ENCODE peak calls at places on chromosomes 2 and 18, in seven cellular contexts. One of them, this sample, is unnamed.

GRCh38 chr2:40466332-40466731 is 14.4 kb upstream of the SLC8A1 start:
- DNase-seq in HCT116: no peak
- DNase-seq in lower leg skin: no peak
- DNase-seq in GM12891: no peak
- DNase-seq in breast epithelium: no peak
- DNase-seq in gastrocnemius medialis: no peak
- DNase-seq in heart left ventricle: no peak
- DNase-seq in this sample: no peak

GRCh38 chr2:127993659-127994058 is 34.2 kb downstream of the SAP130 start:
- DNase-seq in HCT116: no peak
- DNase-seq in lower leg skin: no peak
- DNase-seq in GM12891: no peak
- DNase-seq in breast epithelium: no peak
- DNase-seq in gastrocnemius medialis: no peak
- DNase-seq in heart left ventricle: no peak
- DNase-seq in this sample: no peak

GRCh38 chr2:27832396-27832795 is 57.8 kb downstream of the RBKS start:
- DNase-seq in HCT116: no peak
- DNase-seq in lower leg skin: no peak
- DNase-seq in GM12891: no peak
- DNase-seq in breast epithelium: no peak
- DNase-seq in gastrocnemius medialis: no peak
- DNase-seq in heart left ventricle: no peak
- DNase-seq in this sample: no peak

GRCh38 chr2:233473386-233473791 is 93.2 kb downstream of the USP40 start:
- DNase-seq in HCT116: no peak
- DNase-seq in lower leg skin: no peak
- DNase-seq in GM12891: no peak
- DNase-seq in breast epithelium: no peak
- DNase-seq in gastrocnemius medialis: no peak
- DNase-seq in heart left ventricle: no peak
- DNase-seq in this sample: no peak

GRCh38 chr2:192043216-192043870 is 151.4 kb downstream of the TMEFF2 start:
- DNase-seq in HCT116: no peak
- DNase-seq in lower leg skin: no peak
- DNase-seq in GM12891: no peak
- DNase-seq in breast epithelium: no peak
- DNase-seq in gastrocnemius medialis: no peak
- DNase-seq in heart left ventricle: no peak
- DNase-seq in this sample: no peak

GRCh38 chr2:3523551-3524041 is 4.3 kb upstream of the ADI1 start:
- DNase-seq in HCT116: no peak
- DNase-seq in lower leg skin: no peak
- DNase-seq in GM12891: no peak
- DNase-seq in breast epithelium: no peak
- DNase-seq in gastrocnemius medialis: no peak
- DNase-seq in heart left ventricle: no peak
- DNase-seq in this sample: no peak

GRCh38 chr18:69840445-69840844 is 107.2 kb downstream of the CD226 start:
- DNase-seq in HCT116: no peak
- DNase-seq in lower leg skin: no peak
- DNase-seq in GM12891: no peak
- DNase-seq in breast epithelium: no peak
- DNase-seq in gastrocnemius medialis: no peak
- DNase-seq in heart left ventricle: no peak
- DNase-seq in this sample: no peak

GRCh38 chr2:226644342-226644957 is 155.2 kb downstream of the IRS1 start:
- DNase-seq in HCT116: no peak
- DNase-seq in lower leg skin: no peak
- DNase-seq in GM12891: no peak
- DNase-seq in breast epithelium: no peak
- DNase-seq in gastrocnemius medialis: no peak
- DNase-seq in heart left ventricle: peak; percentile 57
- DNase-seq in this sample: no peak

GRCh38 chr2:175837046-175837445 is 165.0 kb downstream of the LNPK start:
- DNase-seq in HCT116: no peak
- DNase-seq in lower leg skin: peak; percentile 23
- DNase-seq in GM12891: no peak
- DNase-seq in breast epithelium: no peak
- DNase-seq in gastrocnemius medialis: no peak
- DNase-seq in heart left ventricle: no peak
- DNase-seq in this sample: no peak

GRCh38 chr2:239522002-239522739 is 121.4 kb upstream of the HDAC4 start:
- DNase-seq in HCT116: no peak
- DNase-seq in lower leg skin: peak; percentile 36
- DNase-seq in GM12891: no peak
- DNase-seq in breast epithelium: no peak
- DNase-seq in gastrocnemius medialis: peak; percentile 78
- DNase-seq in heart left ventricle: peak; percentile 51
- DNase-seq in this sample: no peak

GRCh38 chr2:165357758-165358157 is 111.7 kb upstream of the CSRNP3 start:
- DNase-seq in HCT116: no peak
- DNase-seq in lower leg skin: no peak
- DNase-seq in GM12891: no peak
- DNase-seq in breast epithelium: no peak
- DNase-seq in gastrocnemius medialis: no peak
- DNase-seq in heart left ventricle: no peak
- DNase-seq in this sample: no peak

GRCh38 chr2:134518101-134518500 is 200.7 kb downstream of the TMEM163 start:
- DNase-seq in HCT116: no peak
- DNase-seq in lower leg skin: no peak
- DNase-seq in GM12891: no peak
- DNase-seq in breast epithelium: no peak
- DNase-seq in gastrocnemius medialis: no peak
- DNase-seq in heart left ventricle: no peak
- DNase-seq in this sample: no peak

GRCh38 chr2:230924092-230924469 is 961 bp downstream of the GPR55 start:
- DNase-seq in HCT116: no peak
- DNase-seq in lower leg skin: no peak
- DNase-seq in GM12891: no peak
- DNase-seq in breast epithelium: no peak
- DNase-seq in gastrocnemius medialis: no peak
- DNase-seq in heart left ventricle: no peak
- DNase-seq in this sample: no peak

GRCh38 chr2:230927711-230928341 is 2.8 kb upstream of the GPR55 start:
- DNase-seq in HCT116: no peak
- DNase-seq in lower leg skin: no peak
- DNase-seq in GM12891: no peak
- DNase-seq in breast epithelium: no peak
- DNase-seq in gastrocnemius medialis: no peak
- DNase-seq in heart left ventricle: peak; percentile 21
- DNase-seq in this sample: no peak

GRCh38 chr2:230924470-230925341 is at the start of gene GPR55:
- DNase-seq in HCT116: no peak
- DNase-seq in lower leg skin: no peak
- DNase-seq in GM12891: no peak
- DNase-seq in breast epithelium: peak; percentile 43
- DNase-seq in gastrocnemius medialis: no peak
- DNase-seq in heart left ventricle: no peak
- DNase-seq in this sample: no peak

GRCh38 chr2:230925443-230925878 is 419 bp upstream of the GPR55 start:
- DNase-seq in HCT116: no peak
- DNase-seq in lower leg skin: no peak
- DNase-seq in GM12891: no peak
- DNase-seq in breast epithelium: peak; percentile 17
- DNase-seq in gastrocnemius medialis: no peak
- DNase-seq in heart left ventricle: no peak
- DNase-seq in this sample: no peak

GRCh38 chr2:230925879-230926765 is 1.1 kb upstream of the GPR55 start:
- DNase-seq in HCT116: no peak
- DNase-seq in lower leg skin: no peak
- DNase-seq in GM12891: no peak
- DNase-seq in breast epithelium: no peak
- DNase-seq in gastrocnemius medialis: no peak
- DNase-seq in heart left ventricle: no peak
- DNase-seq in this sample: no peak
- TF ChIP-seq POLR2A in HCT116: no peak
- TF ChIP-seq POLR2A in lower leg skin: no peak
- TF ChIP-seq POLR2A in GM12891: peak; percentile 75
- TF ChIP-seq POLR2A in breast epithelium: no peak
- TF ChIP-seq POLR2A in gastrocnemius medialis: no peak
- TF ChIP-seq POLR2A in heart left ventricle: no peak
- TF ChIP-seq POLR2A in this sample: no peak

GRCh38 chr2:241274127-241274526 is 41.3 kb downstream of the HDLBP start:
- DNase-seq in HCT116: no peak
- DNase-seq in lower leg skin: no peak
- DNase-seq in GM12891: no peak
- DNase-seq in breast epithelium: no peak
- DNase-seq in gastrocnemius medialis: no peak
- DNase-seq in heart left ventricle: no peak
- DNase-seq in this sample: no peak

GRCh38 chr2:241271641-241272297 is 43.7 kb downstream of the HDLBP start:
- DNase-seq in HCT116: peak; percentile 38
- DNase-seq in lower leg skin: peak; percentile 87
- DNase-seq in GM12891: peak; percentile 39
- DNase-seq in breast epithelium: peak; percentile 89
- DNase-seq in gastrocnemius medialis: peak; percentile 81
- DNase-seq in heart left ventricle: peak; percentile 91
- DNase-seq in this sample: peak; percentile 88

GRCh38 chr2:241273552-241273988 is 41.9 kb downstream of the HDLBP start:
- DNase-seq in HCT116: no peak
- DNase-seq in lower leg skin: no peak
- DNase-seq in GM12891: no peak
- DNase-seq in breast epithelium: no peak
- DNase-seq in gastrocnemius medialis: no peak
- DNase-seq in heart left ventricle: no peak
- DNase-seq in this sample: no peak

GRCh38 chr2:241272298-241272721 is 43.2 kb downstream of the HDLBP start:
- DNase-seq in HCT116: no peak
- DNase-seq in lower leg skin: no peak
- DNase-seq in GM12891: no peak
- DNase-seq in breast epithelium: no peak
- DNase-seq in gastrocnemius medialis: no peak
- DNase-seq in heart left ventricle: peak; percentile 62
- DNase-seq in this sample: peak; percentile 18

GRCh38 chr2:241272722-241273551 is 42.5 kb downstream of the HDLBP start:
- DNase-seq in HCT116: no peak
- DNase-seq in lower leg skin: peak; percentile 51
- DNase-seq in GM12891: peak; percentile 50
- DNase-seq in breast epithelium: no peak
- DNase-seq in gastrocnemius medialis: peak; percentile 47
- DNase-seq in heart left ventricle: peak; percentile 81
- DNase-seq in this sample: peak; percentile 62
- TF ChIP-seq POLR2A in HCT116: no peak
- TF ChIP-seq POLR2A in lower leg skin: no peak
- TF ChIP-seq POLR2A in GM12891: no peak
- TF ChIP-seq POLR2A in breast epithelium: no peak
- TF ChIP-seq POLR2A in gastrocnemius medialis: peak; percentile 34
- TF ChIP-seq POLR2A in heart left ventricle: no peak
- TF ChIP-seq POLR2A in this sample: peak; percentile 50

DNA sequence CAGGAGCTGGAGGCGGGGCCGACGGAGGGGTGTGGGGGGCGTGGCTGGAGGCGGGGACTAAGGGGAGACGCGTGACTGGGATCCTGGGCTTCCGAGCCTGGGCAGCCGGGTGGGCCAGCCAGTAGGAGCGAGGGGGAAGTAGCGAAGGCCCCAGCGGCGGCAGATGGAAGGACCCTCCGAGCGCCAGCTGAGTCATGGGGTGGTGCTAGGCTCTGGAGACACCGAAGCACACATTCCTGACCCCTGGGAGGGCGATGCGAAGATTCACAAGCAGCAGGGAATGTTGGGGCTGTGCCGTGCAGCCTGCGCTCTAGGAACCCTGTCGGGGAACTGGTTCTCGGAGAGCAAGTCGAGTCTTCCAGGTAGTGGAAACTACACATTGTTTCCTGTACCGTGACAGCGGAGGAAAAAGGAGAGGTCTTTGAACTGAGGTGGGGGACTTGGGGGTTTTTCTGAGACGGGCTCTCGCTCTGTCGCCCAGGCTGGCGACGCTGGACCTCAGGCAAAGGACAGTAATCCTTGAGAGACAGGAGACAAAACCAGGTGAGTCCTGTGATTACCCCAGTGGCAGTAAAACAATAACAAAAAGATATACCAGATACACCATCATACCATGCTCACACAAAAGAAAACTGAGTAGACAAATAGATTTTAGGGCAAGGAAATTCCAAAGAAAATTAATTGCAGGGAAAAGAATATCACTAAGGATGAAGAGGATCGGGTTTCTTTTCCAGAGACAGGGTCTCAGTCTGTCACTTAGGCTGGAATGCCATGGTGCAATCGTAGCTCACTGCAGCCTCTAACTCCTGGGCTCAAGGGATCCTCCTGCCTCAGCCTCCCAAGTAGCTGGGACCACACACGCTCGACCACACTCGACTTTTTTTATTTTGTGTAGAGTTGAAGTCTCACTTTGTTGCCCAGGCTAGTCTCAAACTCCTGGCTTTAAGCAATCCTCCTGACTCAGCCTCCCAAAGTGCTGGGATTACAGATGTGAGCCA is 828 bp upstream of the AFG3L2 start:
- DNase-seq in HCT116: no peak
- DNase-seq in lower leg skin: no peak
- DNase-seq in GM12891: no peak
- DNase-seq in breast epithelium: no peak
- DNase-seq in gastrocnemius medialis: no peak
- DNase-seq in heart left ventricle: no peak
- DNase-seq in this sample: no peak
- TF ChIP-seq POLR2A in HCT116: no peak
- TF ChIP-seq POLR2A in lower leg skin: no peak
- TF ChIP-seq POLR2A in GM12891: no peak
- TF ChIP-seq POLR2A in breast epithelium: no peak
- TF ChIP-seq POLR2A in gastrocnemius medialis: peak; percentile 51
- TF ChIP-seq POLR2A in heart left ventricle: peak; percentile 22
- TF ChIP-seq POLR2A in this sample: peak; percentile 68

GRCh38 chr2:113219889-113220641 is 46.3 kb downstream of the PSD4 start:
- DNase-seq in HCT116: peak; percentile 50
- DNase-seq in lower leg skin: peak; percentile 68
- DNase-seq in GM12891: no peak
- DNase-seq in breast epithelium: peak; percentile 74
- DNase-seq in gastrocnemius medialis: peak; percentile 47
- DNase-seq in heart left ventricle: peak; percentile 71
- DNase-seq in this sample: no peak
- TF ChIP-seq POLR2A in HCT116: no peak
- TF ChIP-seq POLR2A in lower leg skin: no peak
- TF ChIP-seq POLR2A in GM12891: no peak
- TF ChIP-seq POLR2A in breast epithelium: no peak
- TF ChIP-seq POLR2A in gastrocnemius medialis: no peak
- TF ChIP-seq POLR2A in heart left ventricle: no peak
- TF ChIP-seq POLR2A in this sample: no peak

This sample was measured in prostate gland.